ENCODE peak calls at places on chromosomes 4 and X, in eight cellular contexts. Y is activated T-cell treated with anti-CD3 and anti-CD28 coated beads, Interleukin-2, amount 50 U/mL, for 4 hours; N is NCI-H2029; X is CD8-positive, alpha-beta memory T cell; Z is stimulated activated CD4-positive, alpha-beta T cell treated with anti-CD3 and anti-CD28 coated beads, Interleukin-1b, Interleukin-23, amount 100 ng/mL, for 24 hours; O is RWPE1; H is tibial nerve; C is H7. J is an unnamed sample.

GRCh38 chrX:110383414-110383813 is 24.8 kb downstream of the RTL9 start:
- DNase-seq in X (no peak), O (no peak), Y (no peak), N (no peak), H (no peak), Z (no peak), C (no peak), J (no peak)

GRCh38 chr4:103091601-103092223 is 7.9 kb downstream of the BDH2 start:
- DNase-seq in H (no peak), O (no peak), X (no peak), C (no peak), Z (no peak), N (peak), Y (peak), J (no peak)

GRCh38 chr4:37139987-37140386 is 104.6 kb upstream of the NWD2 start:
- DNase-seq in C (no peak), Y (no peak), Z (no peak), O (no peak), X (no peak), N (no peak), H (no peak), J (no peak)

GRCh38 chr4:139617702-139618490 is 47.7 kb upstream of the MGST2 start:
- DNase-seq in N (no peak), H (no peak), Y (no peak), X (no peak), O (no peak), Z (no peak), C (no peak), J (no peak)

GRCh38 chr4:123412700-123413512 is 16.3 kb downstream of the SPRY1 start:
- DNase-seq in Y (no peak), X (no peak), C (no peak), H (no peak), Z (no peak), O (no peak), N (no peak), J (no peak)

GRCh38 chr4:56307423-56307822 is 79.9 kb downstream of the AASDH start:
- DNase-seq in N (no peak), H (no peak), X (no peak), O (peak), Z (no peak), Y (no peak), C (no peak), J (no peak)

GRCh38 chrX:465418-465817 is 78.7 kb upstream of the PPP2R3B start:
- DNase-seq in C (no peak), Y (no peak), H (no peak), O (no peak), N (no peak), X (no peak), Z (no peak), J (no peak)

GRCh38 chr4:2356123-2357069 is 62.0 kb downstream of the ZFYVE28 start:
- DNase-seq in Y (no peak), O (no peak), X (no peak), C (peak), Z (no peak), H (no peak), N (no peak), J (no peak)

GRCh38 chr4:101600287-101600686 is 190.2 kb upstream of the BANK1 start:
- DNase-seq in H (no peak), N (no peak), Z (no peak), X (no peak), O (no peak), Y (no peak), C (no peak), J (peak)

GRCh38 chr4:17030543-17030942 is 132.1 kb upstream of the LDB2 start:
- DNase-seq in H (no peak), X (no peak), O (peak), C (no peak), Z (no peak), N (no peak), Y (no peak), J (peak)

GRCh38 chrX:145751943-145752342 is 65.7 kb upstream of the SLITRK2 start:
- DNase-seq in Y (no peak), Z (no peak), O (no peak), X (no peak), C (no peak), H (no peak), N (no peak), J (no peak)

GRCh38 chr4:89290727-89291126 is 16.9 kb downstream of the GPRIN3 start:
- DNase-seq in H (no peak), X (no peak), Z (no peak), C (no peak), Y (no peak), O (no peak), N (no peak), J (no peak)

GRCh38 chr4:153651041-153651960 is 32.8 kb upstream of the TLR2 start:
- DNase-seq in Z (no peak), O (no peak), N (no peak), C (no peak), H (peak), X (peak), Y (peak), J (no peak)

GRCh38 chr4:175954685-175955084 is 111.0 kb upstream of the WDR17 start:
- DNase-seq in O (no peak), X (no peak), Y (no peak), N (no peak), C (no peak), H (no peak), Z (no peak), J (no peak)

GRCh38 chr4:52172166-52172565 is 121.1 kb downstream of the SPATA18 start:
- DNase-seq in N (no peak), H (no peak), Y (no peak), O (no peak), X (no peak), Z (no peak), C (peak), J (no peak)

GRCh38 chrX:66016905-66017658 is 22.8 kb downstream of the VSIG4 start:
- DNase-seq in Z (no peak), X (no peak), Y (no peak), O (no peak), H (no peak), N (no peak), C (no peak), J (no peak)